ENCODE peak calls at places on chromosomes 7 and 10, in nine cellular contexts. T, X, D, M, Z, N, A, H and Q are unnamed samples.

GRCh38 chr10:1406172-1406975 is 331.0 kb downstream of the ADARB2 start:
- DNase-seq in T (no peak), X (no peak), D (no peak), M (no peak), Z (no peak), N (no peak), A (no peak), H (no peak), Q (no peak)

GRCh38 chr10:12201543-12201942 is 5.6 kb downstream of the CDC123 start:
- DNase-seq in T (no peak), X (no peak), D (no peak), M (no peak), Z (no peak), N (no peak), A (no peak), H (no peak), Q (no peak)

GRCh38 chr10:112131996-112132395 is 51.6 kb downstream of the GPAM start:
- DNase-seq in T (no peak), X (no peak), D (no peak), M (no peak), Z (no peak), N (no peak), A (no peak), H (no peak), Q (no peak)

GRCh38 chr10:130875897-130876472 is 435.5 kb downstream of the TCERG1L start:
- DNase-seq in T (no peak), X (no peak), D (no peak), M (no peak), Z (no peak), N (no peak), A (no peak), H (no peak), Q (no peak)

GRCh38 chr7:94348142-94348541 is 46.6 kb upstream of the COL1A2 start:
- DNase-seq in T (no peak), X (no peak), D (no peak), M (peak; percentile 54), Z (no peak), N (no peak), A (no peak), H (no peak), Q (peak; percentile 9)

GRCh38 chr7:52838981-52839411 is 196.4 kb upstream of the POM121L12 start:
- DNase-seq in T (no peak), X (peak; percentile 77), D (no peak), M (no peak), Z (no peak), N (no peak), A (no peak), H (no peak), Q (no peak)

GRCh38 chr10:109887776-109888175 is 35.5 kb downstream of the XPNPEP1 start:
- DNase-seq in T (no peak), X (no peak), D (no peak), M (no peak), Z (no peak), N (no peak), A (no peak), H (no peak), Q (no peak)

GRCh38 chr7:112510032-112510742 is 29.4 kb downstream of the LSMEM1 start:
- DNase-seq in T (no peak), X (no peak), D (no peak), M (no peak), Z (no peak), N (no peak), A (peak; percentile 5), H (peak; percentile 15), Q (peak; percentile 46)

GRCh38 chr10:76632158-76633051 is 1005.2 kb downstream of the KCNMA1 start:
- DNase-seq in T (no peak), X (no peak), D (no peak), M (no peak), Z (no peak), N (no peak), A (no peak), H (no peak), Q (peak; percentile 56)

GRCh38 chr10:49606981-49607535 is 3.1 kb upstream of the SLC18A3 start:
- DNase-seq in T (peak; percentile 43), X (peak; percentile 55), D (peak; percentile 57), M (no peak), Z (peak; percentile 23), N (peak; percentile 94), A (peak; percentile 67), H (peak; percentile 69), Q (peak; percentile 67)

GRCh38 chr10:129662386-129662785 is 195.3 kb downstream of the MGMT start:
- DNase-seq in T (no peak), X (no peak), D (no peak), M (no peak), Z (no peak), N (no peak), A (no peak), H (no peak), Q (no peak)

GRCh38 chr7:13262929-13263530 is 575.6 kb downstream of the ARL4A start:
- DNase-seq in T (no peak), X (peak; percentile 51), D (no peak), M (no peak), Z (no peak), N (no peak), A (no peak), H (no peak), Q (peak; percentile 57)

GRCh38 chr10:61757525-61758397 is 95.0 kb downstream of the CABCOCO1 start:
- DNase-seq in T (no peak), X (peak; percentile 75), D (no peak), M (no peak), Z (no peak), N (no peak), A (peak; percentile 38), H (no peak), Q (peak; percentile 63)

GRCh38 chr10:29858352-29859267 is 200.8 kb downstream of the JCAD start:
- DNase-seq in T (no peak), X (peak; percentile 76), D (no peak), M (peak; percentile 69), Z (no peak), N (no peak), A (peak; percentile 23), H (no peak), Q (peak; percentile 83)

GRCh38 chr7:13988765-13989137 is 715 bp downstream of the ETV1 start:
- DNase-seq in T (no peak), X (no peak), D (no peak), M (no peak), Z (no peak), N (no peak), A (no peak), H (no peak), Q (peak; percentile 38)

GRCh38 chr7:2663121-2663886 is 24.7 kb upstream of the AMZ1 start:
- DNase-seq in T (no peak), X (no peak), D (no peak), M (peak; percentile 87), Z (no peak), N (peak; percentile 85), A (no peak), H (no peak), Q (no peak)

GRCh38 chr7:82594665-82595064 is 151.1 kb upstream of the CACNA2D1 start:
- DNase-seq in T (no peak), X (no peak), D (no peak), M (no peak), Z (no peak), N (no peak), A (no peak), H (no peak), Q (no peak)